ENCODE peak calls at places on chromosomes 13 and 19, in five cellular contexts. One of them, this sample, is unnamed.

GRCh38 chr19:18488838-18489626 is 32.8 kb downstream of the ELL start:
- DNase-seq in T-helper 2 cell: no peak
- DNase-seq in HFFc6: no peak
- DNase-seq in H54: no peak
- DNase-seq in HTR-8/SVneo: peak
- DNase-seq in this sample: no peak

GRCh38 chr13:65339236-65339635 is 1890.9 kb downstream of the PCDH9 start:
- DNase-seq in T-helper 2 cell: no peak
- DNase-seq in HFFc6: peak
- DNase-seq in H54: no peak
- DNase-seq in HTR-8/SVneo: no peak
- DNase-seq in this sample: no peak

GRCh38 chr19:2770055-2771013 is 12.7 kb downstream of the SGTA start:
- DNase-seq in T-helper 2 cell: no peak
- DNase-seq in H54: no peak
- DNase-seq in HTR-8/SVneo: no peak
- DNase-seq in HFFc6: no peak
- DNase-seq in this sample: no peak

GRCh38 chr19:48656840-48657474 is 11.0 kb upstream of the CA11 start:
- DNase-seq in HTR-8/SVneo: peak
- DNase-seq in HFFc6: peak
- DNase-seq in H54: peak
- DNase-seq in T-helper 2 cell: no peak
- DNase-seq in this sample: no peak

GRCh38 chr13:29472317-29472961 is 123.0 kb downstream of the SLC7A1 start:
- DNase-seq in H54: peak
- DNase-seq in HFFc6: peak
- DNase-seq in HTR-8/SVneo: peak
- DNase-seq in T-helper 2 cell: no peak
- DNase-seq in this sample: peak

GRCh38 chr13:104204177-104204576 is 1138.0 kb upstream of the SLC10A2 start:
- DNase-seq in HTR-8/SVneo: no peak
- DNase-seq in HFFc6: no peak
- DNase-seq in T-helper 2 cell: no peak
- DNase-seq in H54: no peak
- DNase-seq in this sample: no peak

GRCh38 chr19:8352134-8352827 is 9.2 kb upstream of the KANK3 start:
- DNase-seq in H54: no peak
- DNase-seq in HFFc6: no peak
- DNase-seq in HTR-8/SVneo: no peak
- DNase-seq in T-helper 2 cell: no peak
- DNase-seq in this sample: no peak

GRCh38 chr13:114032121-114032799 is 58.4 kb upstream of the C13orf46 start:
- DNase-seq in HFFc6: peak
- DNase-seq in HTR-8/SVneo: peak
- DNase-seq in H54: no peak
- DNase-seq in T-helper 2 cell: no peak
- DNase-seq in this sample: no peak

GRCh38 chr13:78589206-78589605 is 14.1 kb downstream of the POU4F1 start:
- DNase-seq in H54: no peak
- DNase-seq in HTR-8/SVneo: no peak
- DNase-seq in HFFc6: no peak
- DNase-seq in T-helper 2 cell: no peak
- DNase-seq in this sample: peak

GRCh38 chr13:113802090-113802531 is 43.1 kb downstream of the TMEM255B start:
- DNase-seq in HTR-8/SVneo: peak
- DNase-seq in HFFc6: peak
- DNase-seq in T-helper 2 cell: no peak
- DNase-seq in H54: peak
- DNase-seq in this sample: no peak

GRCh38 chr19:36939153-36939552 is 23.0 kb downstream of the ZNF568 start:
- DNase-seq in HFFc6: no peak
- DNase-seq in HTR-8/SVneo: no peak
- DNase-seq in T-helper 2 cell: no peak
- DNase-seq in H54: no peak
- DNase-seq in this sample: no peak

GRCh38 chr19:56282809-56283208 is 10.3 kb downstream of the EDDM13 start:
- DNase-seq in HTR-8/SVneo: no peak
- DNase-seq in HFFc6: no peak
- DNase-seq in H54: no peak
- DNase-seq in T-helper 2 cell: no peak
- DNase-seq in this sample: no peak

GRCh38 chr19:7554990-7555864 is 19.7 kb downstream of the PNPLA6 start:
- DNase-seq in T-helper 2 cell: no peak
- DNase-seq in HTR-8/SVneo: no peak
- DNase-seq in HFFc6: no peak
- DNase-seq in H54: no peak
- DNase-seq in this sample: no peak

GRCh38 chr13:112779856-112780604 is 90.2 kb downstream of the ATP11A start:
- DNase-seq in HTR-8/SVneo: peak
- DNase-seq in T-helper 2 cell: no peak
- DNase-seq in H54: no peak
- DNase-seq in HFFc6: no peak
- DNase-seq in this sample: no peak

GRCh38 chr13:111387945-111388600 is 67.6 kb downstream of the TEX29 start:
- DNase-seq in T-helper 2 cell: no peak
- DNase-seq in HTR-8/SVneo: no peak
- DNase-seq in HFFc6: no peak
- DNase-seq in H54: no peak
- DNase-seq in this sample: no peak

This sample was measured in NCI-H460.